ENCODE peak calls at places on chromosomes 2 and 18, in nine cellular contexts. One of them, this sample, is unnamed.

GRCh38 chr2:145166716-145167115 is 646.8 kb upstream of the ZEB2 start:
- DNase-seq in stomach: no peak
- DNase-seq in ascending aorta: no peak
- DNase-seq in heart left ventricle: no peak
- DNase-seq in colonic mucosa: no peak
- DNase-seq in Peyer's patch: no peak
- DNase-seq in sigmoid colon: no peak
- DNase-seq in neural progenitor cell: no peak
- DNase-seq in uterus: no peak
- DNase-seq in this sample: no peak

GRCh38 chr18:61893304-61893970 is 630 bp upstream of the RNF152 start:
- DNase-seq in uterus: peak
- DNase-seq in stomach: peak
- DNase-seq in sigmoid colon: peak
- DNase-seq in colonic mucosa: peak
- DNase-seq in ascending aorta: peak
- DNase-seq in Peyer's patch: no peak
- DNase-seq in neural progenitor cell: peak
- DNase-seq in heart left ventricle: peak
- DNase-seq in this sample: peak

GRCh38 chr2:155997538-155997937 is 335.0 kb downstream of the NR4A2 start:
- DNase-seq in uterus: no peak
- DNase-seq in colonic mucosa: no peak
- DNase-seq in Peyer's patch: no peak
- DNase-seq in stomach: no peak
- DNase-seq in heart left ventricle: no peak
- DNase-seq in ascending aorta: no peak
- DNase-seq in neural progenitor cell: no peak
- DNase-seq in sigmoid colon: no peak
- DNase-seq in this sample: no peak

GRCh38 chr2:88067189-88067588 is 436 bp upstream of the SMYD1 start:
- DNase-seq in uterus: no peak
- DNase-seq in stomach: no peak
- DNase-seq in heart left ventricle: peak
- DNase-seq in neural progenitor cell: no peak
- DNase-seq in sigmoid colon: no peak
- DNase-seq in colonic mucosa: no peak
- DNase-seq in Peyer's patch: no peak
- DNase-seq in ascending aorta: no peak
- DNase-seq in this sample: peak

GRCh38 chr18:62767321-62767720 is 52.0 kb downstream of the PHLPP1 start:
- DNase-seq in stomach: no peak
- DNase-seq in ascending aorta: no peak
- DNase-seq in Peyer's patch: no peak
- DNase-seq in sigmoid colon: no peak
- DNase-seq in uterus: no peak
- DNase-seq in heart left ventricle: no peak
- DNase-seq in colonic mucosa: no peak
- DNase-seq in neural progenitor cell: no peak
- DNase-seq in this sample: no peak

GRCh38 chr2:105895995-105896764 is 151.5 kb downstream of the NCK2 start:
- DNase-seq in neural progenitor cell: no peak
- DNase-seq in Peyer's patch: no peak
- DNase-seq in stomach: no peak
- DNase-seq in ascending aorta: no peak
- DNase-seq in uterus: no peak
- DNase-seq in sigmoid colon: no peak
- DNase-seq in heart left ventricle: no peak
- DNase-seq in colonic mucosa: no peak
- DNase-seq in this sample: peak

GRCh38 chr2:3126686-3127278 is 250.8 kb downstream of the EIPR1 start:
- DNase-seq in neural progenitor cell: no peak
- DNase-seq in Peyer's patch: no peak
- DNase-seq in stomach: no peak
- DNase-seq in sigmoid colon: no peak
- DNase-seq in ascending aorta: no peak
- DNase-seq in colonic mucosa: no peak
- DNase-seq in heart left ventricle: no peak
- DNase-seq in uterus: no peak
- DNase-seq in this sample: no peak

GRCh38 chr2:236876642-236877041 is 209.0 kb upstream of the COPS8 start:
- DNase-seq in colonic mucosa: no peak
- DNase-seq in uterus: no peak
- DNase-seq in ascending aorta: no peak
- DNase-seq in sigmoid colon: no peak
- DNase-seq in Peyer's patch: no peak
- DNase-seq in neural progenitor cell: no peak
- DNase-seq in heart left ventricle: no peak
- DNase-seq in stomach: no peak
- DNase-seq in this sample: no peak

GRCh38 chr18:40407913-40408312 is 1547.1 kb upstream of the PIK3C3 start:
- DNase-seq in ascending aorta: no peak
- DNase-seq in colonic mucosa: no peak
- DNase-seq in uterus: no peak
- DNase-seq in stomach: no peak
- DNase-seq in sigmoid colon: no peak
- DNase-seq in Peyer's patch: no peak
- DNase-seq in neural progenitor cell: no peak
- DNase-seq in heart left ventricle: no peak
- DNase-seq in this sample: no peak

GRCh38 chr2:151809073-151809383 is 19.2 kb downstream of the ARL5A start:
- DNase-seq in uterus: no peak
- DNase-seq in colonic mucosa: no peak
- DNase-seq in stomach: no peak
- DNase-seq in neural progenitor cell: no peak
- DNase-seq in sigmoid colon: no peak
- DNase-seq in ascending aorta: no peak
- DNase-seq in Peyer's patch: no peak
- DNase-seq in heart left ventricle: no peak
- DNase-seq in this sample: no peak

GRCh38 chr2:36355157-36355889 is at the start of gene CRIM1:
- DNase-seq in sigmoid colon: peak
- DNase-seq in uterus: peak
- DNase-seq in colonic mucosa: peak
- DNase-seq in heart left ventricle: peak
- DNase-seq in ascending aorta: peak
- DNase-seq in stomach: peak
- DNase-seq in Peyer's patch: peak
- DNase-seq in neural progenitor cell: peak
- DNase-seq in this sample: peak

GRCh38 chr2:216339456-216340279 is 32.6 kb downstream of the MARCHF4 start:
- DNase-seq in Peyer's patch: no peak
- DNase-seq in neural progenitor cell: peak
- DNase-seq in ascending aorta: no peak
- DNase-seq in uterus: peak
- DNase-seq in stomach: no peak
- DNase-seq in heart left ventricle: peak
- DNase-seq in colonic mucosa: peak
- DNase-seq in sigmoid colon: no peak
- DNase-seq in this sample: no peak

GRCh38 chr2:160397530-160397865 is 96.1 kb downstream of the RBMS1 start:
- DNase-seq in uterus: no peak
- DNase-seq in colonic mucosa: no peak
- DNase-seq in Peyer's patch: no peak
- DNase-seq in stomach: no peak
- DNase-seq in neural progenitor cell: peak
- DNase-seq in sigmoid colon: no peak
- DNase-seq in ascending aorta: no peak
- DNase-seq in heart left ventricle: no peak
- DNase-seq in this sample: no peak

GRCh38 chr18:57561728-57562423 is 24.6 kb downstream of the FECH start:
- DNase-seq in uterus: no peak
- DNase-seq in stomach: no peak
- DNase-seq in sigmoid colon: no peak
- DNase-seq in heart left ventricle: no peak
- DNase-seq in neural progenitor cell: peak
- DNase-seq in Peyer's patch: no peak
- DNase-seq in colonic mucosa: no peak
- DNase-seq in ascending aorta: no peak
- DNase-seq in this sample: no peak

GRCh38 chr2:201824212-201824611 is 17.9 kb downstream of the CDK15 start:
- DNase-seq in neural progenitor cell: no peak
- DNase-seq in Peyer's patch: no peak
- DNase-seq in ascending aorta: no peak
- DNase-seq in uterus: no peak
- DNase-seq in sigmoid colon: no peak
- DNase-seq in colonic mucosa: no peak
- DNase-seq in heart left ventricle: no peak
- DNase-seq in stomach: no peak
- DNase-seq in this sample: no peak

GRCh38 chr18:54125429-54125828 is 99.0 kb downstream of the MBD2 start:
- DNase-seq in uterus: no peak
- DNase-seq in neural progenitor cell: no peak
- DNase-seq in sigmoid colon: no peak
- DNase-seq in ascending aorta: no peak
- DNase-seq in Peyer's patch: no peak
- DNase-seq in colonic mucosa: no peak
- DNase-seq in stomach: no peak
- DNase-seq in heart left ventricle: no peak
- DNase-seq in this sample: no peak

GRCh38 chr2:221911890-221912289 is 339.8 kb upstream of the EPHA4 start:
- DNase-seq in stomach: no peak
- DNase-seq in ascending aorta: no peak
- DNase-seq in Peyer's patch: no peak
- DNase-seq in heart left ventricle: no peak
- DNase-seq in colonic mucosa: no peak
- DNase-seq in neural progenitor cell: peak
- DNase-seq in uterus: no peak
- DNase-seq in sigmoid colon: no peak
- DNase-seq in this sample: no peak
- H3K4me3 ChIP-seq in stomach: no peak
- H3K4me3 ChIP-seq in ascending aorta: no peak
- H3K4me3 ChIP-seq in Peyer's patch: no peak
- H3K4me3 ChIP-seq in heart left ventricle: no peak
- H3K4me3 ChIP-seq in colonic mucosa: no peak
- H3K4me3 ChIP-seq in neural progenitor cell: peak
- H3K4me3 ChIP-seq in uterus: no peak
- H3K4me3 ChIP-seq in sigmoid colon: no peak
- H3K4me3 ChIP-seq in this sample: no peak

DNA sequence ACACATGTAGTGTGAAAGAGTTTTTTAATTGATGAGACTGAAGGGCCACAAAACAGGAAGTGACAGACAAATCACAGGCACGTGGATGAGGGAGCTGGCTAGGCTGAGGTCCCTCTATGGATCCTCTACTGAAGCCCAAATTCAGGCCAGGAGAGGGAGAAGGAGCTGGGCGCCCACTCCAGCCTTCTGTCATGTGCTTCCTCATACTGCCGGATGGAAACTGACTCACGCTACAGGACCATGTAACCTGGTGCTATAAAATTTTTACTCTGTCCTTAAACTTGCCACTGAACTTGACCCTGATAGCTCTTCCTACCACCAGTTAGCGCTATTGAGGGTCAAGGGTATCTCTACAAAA is 31.3 kb downstream of the PSTPIP2 start:
- DNase-seq in sigmoid colon: no peak
- DNase-seq in stomach: no peak
- DNase-seq in ascending aorta: no peak
- DNase-seq in Peyer's patch: no peak
- DNase-seq in colonic mucosa: no peak
- DNase-seq in neural progenitor cell: no peak
- DNase-seq in uterus: no peak
- DNase-seq in heart left ventricle: no peak
- DNase-seq in this sample: no peak
- H3K27ac ChIP-seq in sigmoid colon: no peak
- H3K27ac ChIP-seq in stomach: no peak
- H3K27ac ChIP-seq in ascending aorta: no peak
- H3K27ac ChIP-seq in Peyer's patch: no peak
- H3K27ac ChIP-seq in colonic mucosa: no peak
- H3K27ac ChIP-seq in neural progenitor cell: no peak
- H3K27ac ChIP-seq in uterus: no peak
- H3K27ac ChIP-seq in heart left ventricle: no peak
- H3K27ac ChIP-seq in this sample: no peak

GRCh38 chr2:85847051-85847588 is 41.7 kb downstream of the ST3GAL5 start:
- DNase-seq in Peyer's patch: no peak
- DNase-seq in neural progenitor cell: no peak
- DNase-seq in heart left ventricle: no peak
- DNase-seq in uterus: no peak
- DNase-seq in stomach: no peak
- DNase-seq in colonic mucosa: no peak
- DNase-seq in ascending aorta: no peak
- DNase-seq in sigmoid colon: no peak
- DNase-seq in this sample: no peak

GRCh38 chr2:85846411-85846810 is 42.4 kb downstream of the ST3GAL5 start:
- DNase-seq in heart left ventricle: no peak
- DNase-seq in stomach: no peak
- DNase-seq in ascending aorta: no peak
- DNase-seq in colonic mucosa: no peak
- DNase-seq in uterus: no peak
- DNase-seq in Peyer's patch: no peak
- DNase-seq in sigmoid colon: no peak
- DNase-seq in neural progenitor cell: no peak
- DNase-seq in this sample: no peak

GRCh38 chr2:85844486-85844885 is 44.3 kb downstream of the ST3GAL5 start:
- DNase-seq in sigmoid colon: no peak
- DNase-seq in uterus: no peak
- DNase-seq in colonic mucosa: no peak
- DNase-seq in ascending aorta: no peak
- DNase-seq in neural progenitor cell: no peak
- DNase-seq in heart left ventricle: no peak
- DNase-seq in stomach: no peak
- DNase-seq in Peyer's patch: no peak
- DNase-seq in this sample: no peak

GRCh38 chr2:85840091-85840490 is 48.7 kb downstream of the ST3GAL5 start:
- DNase-seq in uterus: no peak
- DNase-seq in stomach: no peak
- DNase-seq in colonic mucosa: no peak
- DNase-seq in neural progenitor cell: no peak
- DNase-seq in sigmoid colon: no peak
- DNase-seq in ascending aorta: no peak
- DNase-seq in heart left ventricle: no peak
- DNase-seq in Peyer's patch: no peak
- DNase-seq in this sample: no peak

DNA sequence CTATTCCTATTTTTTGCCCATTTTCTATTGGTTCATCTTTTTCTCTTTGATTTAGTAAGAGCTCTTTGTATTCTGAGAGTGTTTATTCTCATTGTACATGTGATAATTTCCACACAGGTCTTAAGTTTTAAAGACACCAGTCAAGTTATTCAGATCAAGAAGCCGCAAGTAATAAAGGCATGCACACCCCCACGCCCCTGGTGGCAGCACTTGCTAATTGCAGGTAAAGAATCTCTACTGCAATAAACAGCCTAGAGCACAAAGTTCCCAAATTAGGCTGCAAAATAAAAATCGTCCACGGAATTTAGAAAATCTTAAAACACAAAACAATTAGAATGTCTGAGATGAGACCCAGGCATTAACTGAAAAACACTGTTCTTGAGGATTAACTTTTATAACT is 45.2 kb downstream of the ST3GAL5 start:
- DNase-seq in ascending aorta: no peak
- DNase-seq in neural progenitor cell: peak
- DNase-seq in sigmoid colon: no peak
- DNase-seq in Peyer's patch: no peak
- DNase-seq in uterus: no peak
- DNase-seq in colonic mucosa: peak
- DNase-seq in stomach: no peak
- DNase-seq in heart left ventricle: no peak
- DNase-seq in this sample: no peak
- TF ChIP-seq CTCF in ascending aorta: no peak
- TF ChIP-seq CTCF in neural progenitor cell: peak
- TF ChIP-seq CTCF in sigmoid colon: no peak
- TF ChIP-seq CTCF in Peyer's patch: no peak
- TF ChIP-seq CTCF in uterus: no peak
- TF ChIP-seq CTCF in colonic mucosa: peak
- TF ChIP-seq CTCF in stomach: no peak
- TF ChIP-seq CTCF in heart left ventricle: no peak
- TF ChIP-seq CTCF in this sample: peak

GRCh38 chr2:172381275-172381608 is 46.1 kb upstream of the ITGA6 start:
- DNase-seq in heart left ventricle: no peak
- DNase-seq in sigmoid colon: no peak
- DNase-seq in Peyer's patch: no peak
- DNase-seq in colonic mucosa: no peak
- DNase-seq in stomach: no peak
- DNase-seq in uterus: no peak
- DNase-seq in ascending aorta: no peak
- DNase-seq in neural progenitor cell: no peak
- DNase-seq in this sample: no peak
- H3K4me3 ChIP-seq in heart left ventricle: no peak
- H3K4me3 ChIP-seq in sigmoid colon: no peak
- H3K4me3 ChIP-seq in Peyer's patch: no peak
- H3K4me3 ChIP-seq in colonic mucosa: no peak
- H3K4me3 ChIP-seq in stomach: no peak
- H3K4me3 ChIP-seq in uterus: no peak
- H3K4me3 ChIP-seq in ascending aorta: no peak
- H3K4me3 ChIP-seq in neural progenitor cell: peak
- H3K4me3 ChIP-seq in this sample: no peak

This sample was measured in psoas muscle.